ENCODE peak calls at places on chromosome 11, in seven cellular contexts. One of them, this sample, is unnamed.

GRCh38 chr11:16986434-16987204 is 27.6 kb downstream of the PLEKHA7 start:
- DNase-seq in Daoy: peak; percentile 47
- DNase-seq in cardiac muscle cell: no peak
- DNase-seq in adrenal gland: no peak
- DNase-seq in NCI-H2081 treated with DMSO at 0.1 percent for 48 hours: no peak
- DNase-seq in SW 1271: no peak
- DNase-seq in activated CD8-positive, alpha-beta memory T cell treated with anti-CD3 and anti-CD28 coated beads for 4 hours: no peak
- DNase-seq in this sample: no peak

GRCh38 chr11:1691878-1692707 is 4.9 kb upstream of the KRTAP5-6 start:
- DNase-seq in Daoy: no peak
- DNase-seq in cardiac muscle cell: no peak
- DNase-seq in adrenal gland: no peak
- DNase-seq in NCI-H2081 treated with DMSO at 0.1 percent for 48 hours: no peak
- DNase-seq in SW 1271: no peak
- DNase-seq in activated CD8-positive, alpha-beta memory T cell treated with anti-CD3 and anti-CD28 coated beads for 4 hours: no peak
- DNase-seq in this sample: no peak

GRCh38 chr11:120807414-120808150 is 216.3 kb upstream of the TBCEL start:
- DNase-seq in Daoy: peak; percentile 82
- DNase-seq in cardiac muscle cell: no peak
- DNase-seq in adrenal gland: no peak
- DNase-seq in NCI-H2081 treated with DMSO at 0.1 percent for 48 hours: no peak
- DNase-seq in SW 1271: no peak
- DNase-seq in activated CD8-positive, alpha-beta memory T cell treated with anti-CD3 and anti-CD28 coated beads for 4 hours: no peak
- DNase-seq in this sample: no peak

GRCh38 chr11:106176817-106177216 is 99.4 kb downstream of the AASDHPPT start:
- DNase-seq in Daoy: no peak
- DNase-seq in cardiac muscle cell: no peak
- DNase-seq in adrenal gland: no peak
- DNase-seq in NCI-H2081 treated with DMSO at 0.1 percent for 48 hours: no peak
- DNase-seq in SW 1271: no peak
- DNase-seq in activated CD8-positive, alpha-beta memory T cell treated with anti-CD3 and anti-CD28 coated beads for 4 hours: no peak
- DNase-seq in this sample: no peak

GRCh38 chr11:73528013-73528412 is 69.9 kb downstream of the FAM168A start:
- DNase-seq in Daoy: no peak
- DNase-seq in cardiac muscle cell: no peak
- DNase-seq in adrenal gland: no peak
- DNase-seq in NCI-H2081 treated with DMSO at 0.1 percent for 48 hours: no peak
- DNase-seq in SW 1271: no peak
- DNase-seq in activated CD8-positive, alpha-beta memory T cell treated with anti-CD3 and anti-CD28 coated beads for 4 hours: no peak
- DNase-seq in this sample: no peak

GRCh38 chr11:45212566-45213315 is 66.3 kb downstream of the PRDM11 start:
- DNase-seq in Daoy: peak; percentile 8
- DNase-seq in cardiac muscle cell: peak; percentile 15
- DNase-seq in adrenal gland: no peak
- DNase-seq in NCI-H2081 treated with DMSO at 0.1 percent for 48 hours: no peak
- DNase-seq in SW 1271: no peak
- DNase-seq in activated CD8-positive, alpha-beta memory T cell treated with anti-CD3 and anti-CD28 coated beads for 4 hours: no peak
- DNase-seq in this sample: no peak

GRCh38 chr11:6321961-6322362 is 1.7 kb upstream of the CAVIN3 start:
- DNase-seq in Daoy: peak; percentile 63
- DNase-seq in cardiac muscle cell: peak; percentile 5
- DNase-seq in adrenal gland: no peak
- DNase-seq in NCI-H2081 treated with DMSO at 0.1 percent for 48 hours: peak; percentile 59
- DNase-seq in SW 1271: peak; percentile 25
- DNase-seq in activated CD8-positive, alpha-beta memory T cell treated with anti-CD3 and anti-CD28 coated beads for 4 hours: no peak
- DNase-seq in this sample: no peak

GRCh38 chr11:70842256-70842655 is 410.1 kb downstream of the SHANK2 start:
- DNase-seq in Daoy: no peak
- DNase-seq in cardiac muscle cell: no peak
- DNase-seq in adrenal gland: no peak
- DNase-seq in NCI-H2081 treated with DMSO at 0.1 percent for 48 hours: no peak
- DNase-seq in SW 1271: no peak
- DNase-seq in activated CD8-positive, alpha-beta memory T cell treated with anti-CD3 and anti-CD28 coated beads for 4 hours: no peak
- DNase-seq in this sample: no peak

GRCh38 chr11:44583353-44583669 is 17.8 kb downstream of the CD82 start:
- DNase-seq in Daoy: no peak
- DNase-seq in cardiac muscle cell: no peak
- DNase-seq in adrenal gland: no peak
- DNase-seq in NCI-H2081 treated with DMSO at 0.1 percent for 48 hours: no peak
- DNase-seq in SW 1271: no peak
- DNase-seq in activated CD8-positive, alpha-beta memory T cell treated with anti-CD3 and anti-CD28 coated beads for 4 hours: no peak
- DNase-seq in this sample: no peak

GRCh38 chr11:110886241-110886640 is 174.0 kb upstream of the ARHGAP20 start:
- DNase-seq in Daoy: no peak
- DNase-seq in cardiac muscle cell: no peak
- DNase-seq in adrenal gland: no peak
- DNase-seq in NCI-H2081 treated with DMSO at 0.1 percent for 48 hours: no peak
- DNase-seq in SW 1271: no peak
- DNase-seq in activated CD8-positive, alpha-beta memory T cell treated with anti-CD3 and anti-CD28 coated beads for 4 hours: no peak
- DNase-seq in this sample: no peak

GRCh38 chr11:83256602-83257340 is 29.4 kb downstream of the CCDC90B start:
- DNase-seq in Daoy: no peak
- DNase-seq in cardiac muscle cell: no peak
- DNase-seq in adrenal gland: no peak
- DNase-seq in NCI-H2081 treated with DMSO at 0.1 percent for 48 hours: no peak
- DNase-seq in SW 1271: no peak
- DNase-seq in activated CD8-positive, alpha-beta memory T cell treated with anti-CD3 and anti-CD28 coated beads for 4 hours: no peak
- DNase-seq in this sample: no peak

GRCh38 chr11:12731841-12732336 is 57.7 kb downstream of the TEAD1 start:
- DNase-seq in Daoy: peak; percentile 67
- DNase-seq in cardiac muscle cell: no peak
- DNase-seq in adrenal gland: no peak
- DNase-seq in NCI-H2081 treated with DMSO at 0.1 percent for 48 hours: no peak
- DNase-seq in SW 1271: no peak
- DNase-seq in activated CD8-positive, alpha-beta memory T cell treated with anti-CD3 and anti-CD28 coated beads for 4 hours: no peak
- DNase-seq in this sample: no peak

GRCh38 chr11:4044971-4045646 is 49.5 kb upstream of the RRM1 start:
- DNase-seq in Daoy: no peak
- DNase-seq in cardiac muscle cell: no peak
- DNase-seq in adrenal gland: no peak
- DNase-seq in NCI-H2081 treated with DMSO at 0.1 percent for 48 hours: no peak
- DNase-seq in SW 1271: no peak
- DNase-seq in activated CD8-positive, alpha-beta memory T cell treated with anti-CD3 and anti-CD28 coated beads for 4 hours: no peak
- DNase-seq in this sample: no peak

GRCh38 chr11:121894581-121894980 is 221.4 kb downstream of the BLID start:
- DNase-seq in Daoy: peak; percentile 30
- DNase-seq in cardiac muscle cell: no peak
- DNase-seq in adrenal gland: no peak
- DNase-seq in NCI-H2081 treated with DMSO at 0.1 percent for 48 hours: no peak
- DNase-seq in SW 1271: no peak
- DNase-seq in activated CD8-positive, alpha-beta memory T cell treated with anti-CD3 and anti-CD28 coated beads for 4 hours: no peak
- DNase-seq in this sample: no peak

GRCh38 chr11:10885703-10886363 is 28.0 kb upstream of the ZBED5 start:
- DNase-seq in Daoy: peak; percentile 32
- DNase-seq in cardiac muscle cell: peak; percentile 52
- DNase-seq in adrenal gland: no peak
- DNase-seq in NCI-H2081 treated with DMSO at 0.1 percent for 48 hours: no peak
- DNase-seq in SW 1271: no peak
- DNase-seq in activated CD8-positive, alpha-beta memory T cell treated with anti-CD3 and anti-CD28 coated beads for 4 hours: no peak
- DNase-seq in this sample: no peak

GRCh38 chr11:413120-414081 is 1.4 kb downstream of the SIGIRR start:
- DNase-seq in Daoy: peak; percentile 45
- DNase-seq in cardiac muscle cell: no peak
- DNase-seq in adrenal gland: no peak
- DNase-seq in NCI-H2081 treated with DMSO at 0.1 percent for 48 hours: no peak
- DNase-seq in SW 1271: no peak
- DNase-seq in activated CD8-positive, alpha-beta memory T cell treated with anti-CD3 and anti-CD28 coated beads for 4 hours: no peak
- DNase-seq in this sample: no peak

GRCh38 chr11:129881570-129882170 is 13.7 kb downstream of the NFRKB start:
- DNase-seq in Daoy: peak; percentile 37
- DNase-seq in cardiac muscle cell: peak; percentile 57
- DNase-seq in adrenal gland: peak; percentile 28
- DNase-seq in NCI-H2081 treated with DMSO at 0.1 percent for 48 hours: no peak
- DNase-seq in SW 1271: no peak
- DNase-seq in activated CD8-positive, alpha-beta memory T cell treated with anti-CD3 and anti-CD28 coated beads for 4 hours: no peak
- DNase-seq in this sample: no peak

GRCh38 chr11:66878554-66878953 is 21.7 kb downstream of the LRFN4 start:
- DNase-seq in Daoy: no peak
- DNase-seq in cardiac muscle cell: no peak
- DNase-seq in adrenal gland: peak; percentile 65
- DNase-seq in NCI-H2081 treated with DMSO at 0.1 percent for 48 hours: no peak
- DNase-seq in SW 1271: no peak
- DNase-seq in activated CD8-positive, alpha-beta memory T cell treated with anti-CD3 and anti-CD28 coated beads for 4 hours: no peak
- DNase-seq in this sample: no peak

GRCh38 chr11:75337195-75337654 is 14.2 kb downstream of the ARRB1 start:
- DNase-seq in Daoy: peak; percentile 77
- DNase-seq in cardiac muscle cell: no peak
- DNase-seq in adrenal gland: peak; percentile 34
- DNase-seq in NCI-H2081 treated with DMSO at 0.1 percent for 48 hours: no peak
- DNase-seq in SW 1271: no peak
- DNase-seq in activated CD8-positive, alpha-beta memory T cell treated with anti-CD3 and anti-CD28 coated beads for 4 hours: no peak
- DNase-seq in this sample: no peak

GRCh38 chr11:125262194-125262824 is 97.8 kb downstream of the PKNOX2 start:
- DNase-seq in Daoy: no peak
- DNase-seq in cardiac muscle cell: peak; percentile 49
- DNase-seq in adrenal gland: no peak
- DNase-seq in NCI-H2081 treated with DMSO at 0.1 percent for 48 hours: no peak
- DNase-seq in SW 1271: no peak
- DNase-seq in activated CD8-positive, alpha-beta memory T cell treated with anti-CD3 and anti-CD28 coated beads for 4 hours: no peak
- DNase-seq in this sample: no peak

GRCh38 chr11:123062892-123063395 is 1.0 kb upstream of the HSPA8 start:
- DNase-seq in Daoy: no peak
- DNase-seq in cardiac muscle cell: peak; percentile 52
- DNase-seq in adrenal gland: no peak
- DNase-seq in NCI-H2081 treated with DMSO at 0.1 percent for 48 hours: no peak
- DNase-seq in SW 1271: peak; percentile 53
- DNase-seq in activated CD8-positive, alpha-beta memory T cell treated with anti-CD3 and anti-CD28 coated beads for 4 hours: no peak
- DNase-seq in this sample: peak; percentile 37

GRCh38 chr11:76201056-76201455 is 5.2 kb downstream of the WNT11 start:
- DNase-seq in Daoy: no peak
- DNase-seq in cardiac muscle cell: no peak
- DNase-seq in adrenal gland: no peak
- DNase-seq in NCI-H2081 treated with DMSO at 0.1 percent for 48 hours: no peak
- DNase-seq in SW 1271: no peak
- DNase-seq in activated CD8-positive, alpha-beta memory T cell treated with anti-CD3 and anti-CD28 coated beads for 4 hours: no peak
- DNase-seq in this sample: no peak

GRCh38 chr11:45590743-45591142 is 74.7 kb downstream of the CHST1 start:
- DNase-seq in Daoy: peak; percentile 54
- DNase-seq in cardiac muscle cell: no peak
- DNase-seq in adrenal gland: no peak
- DNase-seq in NCI-H2081 treated with DMSO at 0.1 percent for 48 hours: no peak
- DNase-seq in SW 1271: no peak
- DNase-seq in activated CD8-positive, alpha-beta memory T cell treated with anti-CD3 and anti-CD28 coated beads for 4 hours: no peak
- DNase-seq in this sample: no peak

GRCh38 chr11:35539256-35539655 is 13.8 kb upstream of the PAMR1 start:
- DNase-seq in Daoy: no peak
- DNase-seq in cardiac muscle cell: no peak
- DNase-seq in adrenal gland: no peak
- DNase-seq in NCI-H2081 treated with DMSO at 0.1 percent for 48 hours: no peak
- DNase-seq in SW 1271: no peak
- DNase-seq in activated CD8-positive, alpha-beta memory T cell treated with anti-CD3 and anti-CD28 coated beads for 4 hours: no peak
- DNase-seq in this sample: no peak

GRCh38 chr11:65899356-65900124 is 648 bp downstream of the FOSL1 start:
- DNase-seq in Daoy: peak; percentile 96
- DNase-seq in cardiac muscle cell: peak; percentile 18
- DNase-seq in adrenal gland: peak; percentile 81
- DNase-seq in NCI-H2081 treated with DMSO at 0.1 percent for 48 hours: no peak
- DNase-seq in SW 1271: no peak
- DNase-seq in activated CD8-positive, alpha-beta memory T cell treated with anti-CD3 and anti-CD28 coated beads for 4 hours: peak; percentile 56
- DNase-seq in this sample: no peak

GRCh38 chr11:104105155-104105554 is 58.8 kb downstream of the PDGFD start:
- DNase-seq in Daoy: no peak
- DNase-seq in cardiac muscle cell: no peak
- DNase-seq in adrenal gland: no peak
- DNase-seq in NCI-H2081 treated with DMSO at 0.1 percent for 48 hours: no peak
- DNase-seq in SW 1271: no peak
- DNase-seq in activated CD8-positive, alpha-beta memory T cell treated with anti-CD3 and anti-CD28 coated beads for 4 hours: no peak
- DNase-seq in this sample: no peak

GRCh38 chr11:17486666-17487065 is 10.0 kb upstream of the ABCC8 start:
- DNase-seq in Daoy: no peak
- DNase-seq in cardiac muscle cell: no peak
- DNase-seq in adrenal gland: no peak
- DNase-seq in NCI-H2081 treated with DMSO at 0.1 percent for 48 hours: no peak
- DNase-seq in SW 1271: no peak
- DNase-seq in activated CD8-positive, alpha-beta memory T cell treated with anti-CD3 and anti-CD28 coated beads for 4 hours: no peak
- DNase-seq in this sample: no peak

GRCh38 chr11:28836285-28837081 is 728.3 kb downstream of the METTL15 start:
- DNase-seq in Daoy: peak; percentile 88
- DNase-seq in cardiac muscle cell: peak; percentile 3
- DNase-seq in adrenal gland: no peak
- DNase-seq in NCI-H2081 treated with DMSO at 0.1 percent for 48 hours: no peak
- DNase-seq in SW 1271: peak; percentile 98
- DNase-seq in activated CD8-positive, alpha-beta memory T cell treated with anti-CD3 and anti-CD28 coated beads for 4 hours: no peak
- DNase-seq in this sample: no peak

GRCh38 chr11:100442017-100442416 is 245.1 kb upstream of the ARHGAP42 start:
- DNase-seq in Daoy: no peak
- DNase-seq in cardiac muscle cell: no peak
- DNase-seq in adrenal gland: no peak
- DNase-seq in NCI-H2081 treated with DMSO at 0.1 percent for 48 hours: no peak
- DNase-seq in SW 1271: no peak
- DNase-seq in activated CD8-positive, alpha-beta memory T cell treated with anti-CD3 and anti-CD28 coated beads for 4 hours: no peak
- DNase-seq in this sample: no peak

GRCh38 chr11:76752321-76753175 is 30.6 kb upstream of the TSKU start:
- DNase-seq in Daoy: peak; percentile 83
- DNase-seq in cardiac muscle cell: no peak
- DNase-seq in adrenal gland: peak; percentile 94
- DNase-seq in NCI-H2081 treated with DMSO at 0.1 percent for 48 hours: no peak
- DNase-seq in SW 1271: no peak
- DNase-seq in activated CD8-positive, alpha-beta memory T cell treated with anti-CD3 and anti-CD28 coated beads for 4 hours: no peak
- DNase-seq in this sample: no peak

GRCh38 chr11:94049351-94049750 is 28.2 kb downstream of the HEPHL1 start:
- DNase-seq in Daoy: no peak
- DNase-seq in cardiac muscle cell: no peak
- DNase-seq in adrenal gland: no peak
- DNase-seq in NCI-H2081 treated with DMSO at 0.1 percent for 48 hours: peak; percentile 67
- DNase-seq in SW 1271: no peak
- DNase-seq in activated CD8-positive, alpha-beta memory T cell treated with anti-CD3 and anti-CD28 coated beads for 4 hours: no peak
- DNase-seq in this sample: no peak

GRCh38 chr11:18775492-18776292 is 15.9 kb downstream of the PTPN5 start:
- DNase-seq in Daoy: peak; percentile 71
- DNase-seq in cardiac muscle cell: peak; percentile 80
- DNase-seq in adrenal gland: peak; percentile 78
- DNase-seq in NCI-H2081 treated with DMSO at 0.1 percent for 48 hours: no peak
- DNase-seq in SW 1271: peak; percentile 23
- DNase-seq in activated CD8-positive, alpha-beta memory T cell treated with anti-CD3 and anti-CD28 coated beads for 4 hours: peak; percentile 10
- DNase-seq in this sample: peak; percentile 31

GRCh38 chr11:57597971-57598830 is 716 bp downstream of the SERPING1 start:
- DNase-seq in Daoy: peak; percentile 23
- DNase-seq in cardiac muscle cell: peak; percentile 74
- DNase-seq in adrenal gland: peak; percentile 52
- DNase-seq in NCI-H2081 treated with DMSO at 0.1 percent for 48 hours: no peak
- DNase-seq in SW 1271: no peak
- DNase-seq in activated CD8-positive, alpha-beta memory T cell treated with anti-CD3 and anti-CD28 coated beads for 4 hours: no peak
- DNase-seq in this sample: peak; percentile 65

GRCh38 chr11:2804189-2804588 is 81.4 kb downstream of the CDKN1C start:
- DNase-seq in Daoy: no peak
- DNase-seq in cardiac muscle cell: no peak
- DNase-seq in adrenal gland: peak; percentile 11
- DNase-seq in NCI-H2081 treated with DMSO at 0.1 percent for 48 hours: no peak
- DNase-seq in SW 1271: no peak
- DNase-seq in activated CD8-positive, alpha-beta memory T cell treated with anti-CD3 and anti-CD28 coated beads for 4 hours: no peak
- DNase-seq in this sample: no peak

GRCh38 chr11:23995891-23996290 is 501.0 kb upstream of the LUZP2 start:
- DNase-seq in Daoy: no peak
- DNase-seq in cardiac muscle cell: no peak
- DNase-seq in adrenal gland: no peak
- DNase-seq in NCI-H2081 treated with DMSO at 0.1 percent for 48 hours: no peak
- DNase-seq in SW 1271: no peak
- DNase-seq in activated CD8-positive, alpha-beta memory T cell treated with anti-CD3 and anti-CD28 coated beads for 4 hours: no peak
- DNase-seq in this sample: no peak

GRCh38 chr11:128929991-128930390 is 12.7 kb downstream of the TP53AIP1 start:
- DNase-seq in Daoy: peak; percentile 51
- DNase-seq in cardiac muscle cell: peak; percentile 22
- DNase-seq in adrenal gland: no peak
- DNase-seq in NCI-H2081 treated with DMSO at 0.1 percent for 48 hours: no peak
- DNase-seq in SW 1271: no peak
- DNase-seq in activated CD8-positive, alpha-beta memory T cell treated with anti-CD3 and anti-CD28 coated beads for 4 hours: no peak
- DNase-seq in this sample: no peak

GRCh38 chr11:128483211-128483788 is 104.1 kb downstream of the ETS1 start:
- DNase-seq in Daoy: no peak
- DNase-seq in cardiac muscle cell: no peak
- DNase-seq in adrenal gland: no peak
- DNase-seq in NCI-H2081 treated with DMSO at 0.1 percent for 48 hours: no peak
- DNase-seq in SW 1271: no peak
- DNase-seq in activated CD8-positive, alpha-beta memory T cell treated with anti-CD3 and anti-CD28 coated beads for 4 hours: no peak
- DNase-seq in this sample: no peak

This sample was measured in NCI-H2227 treated with DMSO at 0.1 percent for 48 hours.